ENCODE peak calls at places on chromosome 13, in five cellular contexts. X is PC-3, N is SK-N-SH, O is GM23338, V is neural progenitor cell. W is an unnamed sample.
A peak's percentile ranks its signal among the peaks of the same experiment; 100 is the strongest.

GRCh38 chr13:27359203-27359821 is 65.1 kb upstream of the GTF3A start:
- DNase-seq in O (peak; percentile 84), X (peak; percentile 75), V (peak; percentile 76), N (peak; percentile 78), W (peak; percentile 81)

GRCh38 chr13:53343345-53343744 is 314.7 kb downstream of the OLFM4 start:
- DNase-seq in N (no peak), X (no peak), V (peak; percentile 85), O (peak; percentile 74), W (no peak)

GRCh38 chr13:114063545-114064515 is 68.6 kb downstream of the RASA3 start:
- DNase-seq in O (no peak), V (peak; percentile 38), N (peak; percentile 75), X (peak; percentile 22), W (no peak)

GRCh38 chr13:23505007-23505406 is 65.2 kb upstream of the TNFRSF19 start:
- DNase-seq in X (peak; percentile 35), V (no peak), O (no peak), N (no peak), W (no peak)

GRCh38 chr13:37303610-37304009 is 198.1 kb upstream of the CSNK1A1L start:
- DNase-seq in N (no peak), X (no peak), V (no peak), O (no peak), W (no peak)

GRCh38 chr13:37179646-37180045 is 74.2 kb upstream of the CSNK1A1L start:
- DNase-seq in O (no peak), X (no peak), N (no peak), V (no peak), W (no peak)

GRCh38 chr13:102651392-102651791 is 43.5 kb downstream of the METTL21C start:
- DNase-seq in V (no peak), O (no peak), N (no peak), X (peak; percentile 59), W (peak; percentile 7)

GRCh38 chr13:49563513-49563912 is 21.8 kb downstream of the RCBTB1 start:
- DNase-seq in X (no peak), N (no peak), O (no peak), V (no peak), W (peak; percentile 6)

GRCh38 chr13:30173301-30173605 is 134.1 kb downstream of the KATNAL1 start:
- DNase-seq in X (no peak), O (peak; percentile 17), N (no peak), V (no peak), W (no peak)

GRCh38 chr13:105410602-105411001 is 1124.9 kb downstream of the EFNB2 start:
- DNase-seq in O (peak; percentile 82), V (peak; percentile 77), X (peak; percentile 33), N (peak; percentile 3), W (peak; percentile 50)

GRCh38 chr13:38607136-38607535 is 79.7 kb upstream of the FREM2 start:
- DNase-seq in O (peak; percentile 43), N (no peak), X (no peak), V (peak; percentile 7), W (no peak)

GRCh38 chr13:29859971-29860370 is 9.6 kb upstream of the UBL3 start:
- DNase-seq in V (no peak), N (no peak), X (peak; percentile 54), O (no peak), W (no peak)

GRCh38 chr13:23870356-23871146 is 18.6 kb downstream of the MIPEP start:
- DNase-seq in O (no peak), V (no peak), X (peak; percentile 30), N (no peak), W (no peak)

GRCh38 chr13:52998290-52998876 is 30.2 kb upstream of the OLFM4 start:
- DNase-seq in N (no peak), X (no peak), V (no peak), O (no peak), W (no peak)

GRCh38 chr13:96575423-96576320 is 418.6 kb downstream of the OXGR1 start:
- DNase-seq in N (no peak), X (no peak), V (no peak), O (no peak), W (no peak)

GRCh38 chr13:51255556-51255955 is 33.4 kb downstream of the FAM124A start:
- DNase-seq in V (peak; percentile 26), X (no peak), N (no peak), O (peak; percentile 44), W (no peak)

GRCh38 chr13:51249254-51249653 is 27.1 kb downstream of the FAM124A start:
- DNase-seq in X (peak; percentile 75), N (no peak), O (peak; percentile 38), V (no peak), W (no peak)

GRCh38 chr13:51251480-51251879 is 29.3 kb downstream of the FAM124A start:
- DNase-seq in N (no peak), O (no peak), V (no peak), X (no peak), W (no peak)

GRCh38 chr13:51249767-51250741 is 27.9 kb downstream of the FAM124A start:
- DNase-seq in O (peak; percentile 44), N (peak; percentile 65), V (no peak), X (no peak), W (no peak)

DNA sequence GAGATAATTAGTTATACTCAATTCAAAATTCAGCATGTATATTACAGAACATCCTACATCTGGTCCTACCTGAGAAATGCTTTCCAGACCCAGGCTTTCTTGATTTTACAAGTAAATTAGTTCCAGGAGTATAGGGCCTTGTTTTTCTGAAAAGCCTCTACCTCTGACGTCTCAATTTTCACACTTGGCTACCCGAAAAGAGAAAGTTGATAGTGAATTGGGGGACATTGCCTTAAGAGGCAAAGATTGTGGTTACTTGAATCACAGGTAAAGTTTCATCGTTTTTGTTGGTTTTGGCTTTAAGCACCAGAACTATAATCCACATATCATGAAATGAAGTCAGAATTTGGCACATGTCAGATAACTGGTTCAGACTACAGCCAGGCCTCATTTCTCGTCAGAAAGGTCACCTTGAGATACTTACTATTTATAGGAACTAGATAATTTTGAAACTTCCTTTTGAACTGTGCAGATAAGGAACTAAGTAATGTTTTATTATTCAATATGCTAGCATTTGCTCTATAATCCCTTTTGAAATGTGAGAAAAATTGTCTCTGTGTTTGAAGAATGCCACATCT is 30.8 kb downstream of the FAM124A start:
- DNase-seq in V (no peak), X (no peak), N (no peak), O (no peak), W (no peak)
- TF ChIP-seq EZH2phosphoT487 in V (no peak), X (no peak), N (no peak), O (no peak), W (no peak)

GRCh38 chr13:106566682-106567420 is 1.1 kb downstream of the ARGLU1 start:
- DNase-seq in X (peak; percentile 45), N (peak; percentile 79), V (peak; percentile 62), O (peak; percentile 75), W (peak; percentile 70)
- TF ChIP-seq EZH2phosphoT487 in X (no peak), N (no peak), V (no peak), O (no peak), W (no peak)

GRCh38 chr13:112449545-112449930 is 73.4 kb downstream of the SPACA7 start:
- DNase-seq in X (no peak), O (no peak), N (peak; percentile 25), V (no peak), W (no peak)

GRCh38 chr13:112447306-112447705 is 71.2 kb downstream of the SPACA7 start:
- DNase-seq in O (no peak), V (no peak), X (no peak), N (no peak), W (no peak)

GRCh38 chr13:112447761-112448603 is 71.8 kb downstream of the SPACA7 start:
- DNase-seq in N (peak; percentile 18), X (no peak), O (no peak), V (no peak), W (no peak)

GRCh38 chr13:112450118-112450517 is 74.0 kb downstream of the SPACA7 start:
- DNase-seq in O (no peak), V (no peak), X (no peak), N (no peak), W (no peak)

DNA sequence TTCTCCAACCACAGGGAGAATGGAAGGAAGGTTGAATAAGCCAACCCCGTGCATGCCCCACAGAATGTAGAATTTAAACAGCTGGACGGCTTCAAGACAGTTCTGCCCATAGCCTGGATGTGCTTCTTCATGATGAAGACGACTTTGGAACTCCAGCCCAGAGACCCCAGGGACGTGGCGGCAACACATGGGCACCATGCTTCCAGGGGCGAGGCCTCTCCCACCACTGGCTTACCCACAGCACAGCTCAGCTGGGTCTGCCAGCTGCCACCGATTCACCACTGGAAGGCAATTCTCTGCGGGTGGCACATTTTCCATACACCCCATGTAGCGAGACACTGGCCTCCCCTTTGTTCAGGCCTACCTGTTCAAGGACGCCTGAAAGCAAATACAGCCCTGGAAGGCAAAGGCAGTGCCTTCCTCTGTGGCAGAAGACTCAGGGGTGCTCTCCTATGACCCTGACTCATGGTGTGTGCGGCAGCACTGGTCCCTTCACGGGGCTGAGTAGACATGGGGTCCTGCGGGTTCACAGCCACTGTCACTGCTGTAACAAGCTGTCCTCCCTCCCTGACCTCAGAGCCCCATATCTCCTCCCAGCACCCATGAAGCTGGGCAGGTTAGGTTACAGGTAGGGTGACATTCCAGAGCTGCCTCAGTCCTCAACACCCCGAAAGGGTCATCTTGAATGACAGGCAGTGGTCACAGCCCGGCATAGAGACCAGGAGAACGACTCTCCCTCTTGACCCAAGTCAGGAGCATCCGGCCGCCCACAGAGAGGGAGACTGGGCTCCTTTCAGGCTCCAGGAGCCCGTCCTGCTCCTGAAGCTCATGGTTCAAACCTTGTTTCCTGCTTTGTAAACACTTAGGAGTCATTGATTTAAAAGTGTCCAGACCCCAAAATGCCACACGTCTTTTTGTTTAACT is 72.7 kb downstream of the SPACA7 start:
- DNase-seq in N (peak; percentile 12), V (no peak), X (no peak), O (no peak), W (no peak)
- TF ChIP-seq EZH2phosphoT487 in N (no peak), V (no peak), X (no peak), O (no peak), W (no peak)

DNA sequence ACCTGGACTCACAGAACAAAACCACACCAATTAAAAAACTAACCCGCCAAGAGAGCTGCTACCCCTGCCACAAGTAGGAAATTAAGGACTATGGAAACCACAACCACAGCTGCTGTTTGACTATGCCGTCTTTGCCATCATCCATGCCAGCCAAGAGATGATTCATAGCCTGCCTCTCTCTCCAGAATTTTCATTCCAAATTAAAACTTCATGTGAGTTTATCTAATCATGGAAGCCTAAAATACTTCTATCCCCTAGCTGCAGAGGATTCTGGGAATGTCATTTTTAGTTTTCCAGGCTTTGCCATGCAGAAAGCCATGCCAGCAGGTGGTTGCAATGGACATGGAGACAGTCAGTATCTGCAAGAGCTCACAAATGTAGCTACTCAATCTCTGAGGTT is 27.6 kb upstream of the GTF2F2 start:
- DNase-seq in N (no peak), V (no peak), X (peak; percentile 60), O (no peak), W (no peak)
- TF ChIP-seq EZH2phosphoT487 in N (no peak), V (no peak), X (no peak), O (no peak), W (no peak)

W was measured in hepatocyte.